ENCODE peak calls at places on chromosome 14, in four cellular contexts. J is K562, O is HepG2, U is GM12878. N is an unnamed sample.

GRCh38 chr14:38405851-38406630 is 150.1 kb upstream of the CLEC14A start:
- DNase-seq in J (no peak), O (no peak), U (no peak), N (peak; percentile 9)

GRCh38 chr14:22520235-22520634 is 68.8 kb downstream of the DAD1 start:
- DNase-seq in J (peak; percentile 7), O (no peak), U (no peak), N (no peak)

GRCh38 chr14:49366416-49366815 is 219.8 kb downstream of the RPS29 start:
- DNase-seq in J (no peak), O (peak; percentile 4), U (no peak), N (no peak)

GRCh38 chr14:68468437-68469207 is 324.2 kb downstream of the ZFP36L1 start:
- DNase-seq in J (no peak), O (no peak), U (no peak), N (no peak)

GRCh38 chr14:44657688-44658388 is 150.8 kb upstream of the FSCB start:
- DNase-seq in J (no peak), O (peak; percentile 4), U (no peak), N (peak; percentile 5)

GRCh38 chr14:54673193-54674121 is 106.5 kb downstream of the SAMD4A start:
- DNase-seq in J (no peak), O (no peak), U (no peak), N (peak; percentile 18)

GRCh38 chr14:92625213-92625612 is 111.6 kb downstream of the RIN3 start:
- DNase-seq in J (no peak), O (no peak), U (no peak), N (no peak)

GRCh38 chr14:85536835-85537195 is 6.9 kb downstream of the FLRT2 start:
- DNase-seq in J (no peak), O (no peak), U (no peak), N (no peak)

GRCh38 chr14:61321385-61322010 is at the start of gene PRKCH:
- DNase-seq in J (peak; percentile 68), O (peak; percentile 11), U (no peak), N (peak; percentile 68)

GRCh38 chr14:81169711-81170103 is 51.1 kb downstream of the GTF2A1 start:
- DNase-seq in J (no peak), O (no peak), U (no peak), N (no peak)

GRCh38 chr14:100212476-100213333 is 26.2 kb upstream of the YY1 start:
- DNase-seq in J (peak; percentile 40), O (no peak), U (no peak), N (no peak)

GRCh38 chr14:100790785-100791667 is 34.9 kb upstream of the MEG3 start:
- DNase-seq in J (peak; percentile 80), O (no peak), U (no peak), N (no peak)

GRCh38 chr14:72401632-72402428 is 469.6 kb downstream of the RGS6 start:
- DNase-seq in J (no peak), O (no peak), U (no peak), N (no peak)

GRCh38 chr14:28398501-28398900 is 368.1 kb upstream of the FOXG1 start:
- DNase-seq in J (no peak), O (no peak), U (no peak), N (no peak)

GRCh38 chr14:101010293-101010692 is 106.8 kb upstream of the RTL1 start:
- DNase-seq in J (no peak), O (no peak), U (no peak), N (peak; percentile 3)

GRCh38 chr14:30876692-30877091 is 2.3 kb downstream of the COCH start:
- DNase-seq in J (no peak), O (no peak), U (no peak), N (no peak)

GRCh38 chr14:30875788-30876053 is 1.4 kb downstream of the COCH start:
- DNase-seq in J (no peak), O (no peak), U (no peak), N (no peak)

GRCh38 chr14:30873308-30874119 is 845 bp upstream of the COCH start:
- DNase-seq in J (no peak), O (no peak), U (no peak), N (no peak)

GRCh38 chr14:30874120-30874998 is at the start of gene COCH:
- DNase-seq in J (peak; percentile 81), O (peak; percentile 71), U (no peak), N (peak; percentile 60)

DNA sequence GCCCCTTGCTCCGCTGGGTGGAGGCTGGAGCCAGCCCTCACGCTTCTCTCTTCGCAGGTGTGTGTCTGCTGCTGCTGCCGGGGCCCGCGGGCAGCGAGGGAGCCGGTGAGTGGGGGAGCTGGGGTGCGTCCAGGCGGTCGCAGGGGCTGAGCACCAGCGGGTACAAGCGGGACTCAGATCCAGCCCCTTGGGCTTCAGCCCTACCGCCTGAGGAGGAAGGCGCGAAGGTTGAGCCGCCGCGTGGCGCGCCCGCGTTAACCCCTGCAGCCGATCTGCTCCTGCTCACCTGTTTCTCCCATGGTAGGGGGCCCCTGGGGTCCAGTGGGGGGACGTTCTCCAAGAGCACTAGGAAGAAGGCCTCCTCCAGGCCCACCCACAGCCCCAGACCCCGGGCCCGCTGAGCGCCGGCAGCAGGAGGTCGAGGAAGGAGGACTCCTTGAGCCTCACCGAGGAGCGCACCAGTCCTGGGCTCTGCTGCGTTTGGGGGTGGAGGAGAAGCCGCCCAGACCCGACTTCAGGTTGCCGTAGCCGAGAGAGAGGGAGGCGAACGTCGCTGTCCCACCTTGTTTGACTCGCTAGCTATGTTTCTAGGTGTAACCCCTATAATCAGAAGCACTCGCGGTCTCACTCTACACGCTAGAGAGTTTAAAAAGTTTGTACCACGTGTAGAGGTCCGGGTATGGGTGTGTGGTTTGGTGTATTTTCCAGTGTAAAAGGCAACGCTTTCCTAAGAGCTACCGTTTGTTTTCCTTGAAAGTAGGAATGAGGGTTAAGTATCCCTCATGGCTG is 834 bp downstream of the COCH start:
- DNase-seq in J (peak; percentile 34), O (no peak), U (no peak), N (no peak)
- TF ChIP-seq TARDBP in J (no peak), O (no peak), U (no peak), N (no peak)

DNA sequence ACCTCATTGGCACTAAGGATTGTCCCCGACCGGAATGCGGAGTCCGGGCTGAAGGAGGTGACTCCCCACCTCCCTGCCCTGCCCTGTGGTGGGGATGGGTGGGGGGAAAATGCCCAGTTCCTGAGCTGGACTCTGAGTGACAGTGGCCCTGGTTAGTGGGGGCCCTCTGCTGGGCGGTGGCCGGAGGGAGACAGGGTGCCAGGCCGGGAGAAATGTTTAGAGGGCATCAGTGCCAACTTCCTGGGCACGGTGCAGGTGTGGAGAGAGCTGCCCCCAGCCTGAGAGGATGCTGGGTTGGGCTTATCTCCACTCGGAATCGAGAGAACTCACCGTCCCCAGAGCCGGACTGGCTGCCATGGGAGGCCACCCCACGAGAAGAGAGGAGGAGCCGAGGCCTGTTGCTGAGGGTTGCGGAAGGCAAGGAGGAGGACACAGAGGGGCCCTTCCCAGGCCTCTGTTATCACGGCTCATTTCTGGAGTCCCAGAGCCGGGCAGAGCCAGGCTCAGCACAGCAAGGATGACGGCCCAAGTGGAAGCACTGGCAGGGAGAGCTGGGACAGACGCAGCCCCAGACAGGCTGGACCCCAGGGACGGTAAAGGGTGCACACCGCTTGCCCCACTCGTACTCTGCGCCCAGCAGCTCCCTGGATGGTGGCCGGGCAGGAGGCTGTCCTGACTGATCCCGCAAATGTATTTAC is 156.7 kb downstream of the KIF26A start:
- DNase-seq in J (no peak), O (no peak), U (no peak), N (no peak)
- TF ChIP-seq FOXM1 in J (no peak), O (no peak), U (no peak), N (no peak)

GRCh38 chr14:105066285-105067071 is 1.2 kb upstream of the GPR132 start:
- DNase-seq in J (no peak), O (no peak), U (no peak), N (no peak)
- TF ChIP-seq TARDBP in J (no peak), O (no peak), U (no peak), N (no peak)

GRCh38 chr14:34794217-34794616 is 79.8 kb upstream of the CFL2 start:
- DNase-seq in J (no peak), O (no peak), U (no peak), N (no peak)
- TF ChIP-seq FOXM1 in J (no peak), O (no peak), U (no peak), N (no peak)

DNA sequence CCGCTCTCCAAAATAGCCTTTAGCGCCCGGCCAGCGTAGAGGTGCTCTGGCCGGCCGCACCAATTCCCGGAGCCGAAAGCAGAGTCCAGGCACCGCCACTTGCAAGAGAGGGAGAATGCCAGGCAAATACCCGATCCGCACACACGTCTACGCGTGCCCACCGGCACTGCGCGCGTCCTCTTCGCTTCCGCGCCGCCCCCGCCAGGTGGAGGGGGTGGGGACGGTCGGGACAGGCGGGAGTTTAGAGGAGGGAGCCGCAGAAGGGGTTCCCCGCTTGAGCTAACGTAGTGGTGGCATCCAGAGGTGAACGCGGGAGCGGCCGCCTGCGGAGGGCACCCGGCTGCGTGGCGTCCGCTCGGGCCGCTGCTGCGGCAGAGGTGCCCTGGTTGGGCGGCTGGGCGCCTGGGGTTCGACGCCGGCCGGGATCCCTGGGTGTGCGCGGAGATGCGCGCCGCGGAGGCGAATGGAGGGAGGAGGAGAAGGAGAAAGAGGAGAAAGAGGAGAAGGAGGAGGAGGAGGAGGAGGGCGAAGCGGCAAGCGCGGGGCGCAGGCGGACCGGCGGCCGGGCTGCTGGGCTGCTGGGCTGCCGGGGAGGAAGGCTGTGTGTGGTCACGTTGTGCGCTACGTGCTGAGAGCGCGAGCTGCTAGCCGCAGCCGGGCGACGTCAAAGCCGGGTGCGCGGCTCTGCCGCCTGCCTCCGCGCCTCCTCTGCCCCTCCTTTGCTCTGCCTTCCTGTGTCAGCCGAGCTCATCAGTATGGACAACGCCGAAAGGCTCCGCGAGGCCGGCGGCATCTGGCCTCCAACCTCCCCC is at the start of gene MDGA2:
- DNase-seq in J (no peak), O (no peak), U (no peak), N (peak; percentile 63)
- TF ChIP-seq TARDBP in J (no peak), O (no peak), U (no peak), N (no peak)

GRCh38 chr14:88989911-88990310 is 165.5 kb downstream of the TTC8 start:
- DNase-seq in J (no peak), O (no peak), U (no peak), N (no peak)

GRCh38 chr14:88995437-88996198 is 171.2 kb downstream of the TTC8 start:
- DNase-seq in J (no peak), O (no peak), U (no peak), N (no peak)

GRCh38 chr14:88990856-88991255 is 166.4 kb downstream of the TTC8 start:
- DNase-seq in J (no peak), O (no peak), U (no peak), N (no peak)

GRCh38 chr14:88992011-88992410 is 167.6 kb downstream of the TTC8 start:
- DNase-seq in J (no peak), O (no peak), U (no peak), N (no peak)

GRCh38 chr14:88993946-88994345 is 169.5 kb downstream of the TTC8 start:
- DNase-seq in J (no peak), O (no peak), U (no peak), N (no peak)
- TF ChIP-seq FOXM1 in J (no peak), O (no peak), U (no peak), N (no peak)

DNA sequence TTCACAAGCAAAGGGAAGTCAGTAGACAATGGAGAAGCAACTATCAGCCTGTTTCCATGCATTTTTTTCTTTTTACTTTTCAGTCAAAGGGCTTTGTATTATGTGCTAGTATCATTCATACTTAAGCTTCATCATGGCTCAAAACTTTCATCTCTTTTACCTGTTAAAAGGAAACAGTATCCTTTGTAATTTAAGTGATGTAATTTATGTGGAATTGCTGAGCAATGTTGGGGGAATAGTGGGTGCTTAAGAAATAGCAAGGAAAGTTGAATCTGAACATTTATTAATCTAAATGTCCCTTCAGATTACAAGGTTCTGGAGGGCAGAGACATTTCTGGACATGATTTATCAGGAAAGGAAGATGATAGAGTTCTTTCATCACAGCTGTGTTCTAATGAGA is 915.3 kb downstream of the VRK1 start:
- DNase-seq in J (no peak), O (no peak), U (no peak), N (no peak)
- TF ChIP-seq TARDBP in J (no peak), O (no peak), U (no peak), N (no peak)

N was measured in HEK293T.